ENCODE peak calls at places on chromosomes 16 and 17, in nine cellular contexts. T, P, U, Z, L, E, B, C and G are unnamed samples.

GRCh38 chr16:3047387-3047720 is 993 bp downstream of the MMP25 start:
- DNase-seq in T (no peak), P (no peak), U (no peak), Z (no peak), L (no peak), E (no peak), B (no peak), C (no peak), G (no peak)

GRCh38 chr16:84881702-84882521 is 62.1 kb downstream of the CRISPLD2 start:
- DNase-seq in T (no peak), P (peak; percentile 10), U (no peak), Z (peak; percentile 34), L (no peak), E (peak; percentile 57), B (no peak), C (no peak), G (no peak)

GRCh38 chr17:7837375-7838290 is 3.6 kb downstream of the KDM6B start:
- DNase-seq in T (no peak), P (no peak), U (no peak), Z (no peak), L (no peak), E (peak; percentile 56), B (no peak), C (no peak), G (no peak)

GRCh38 chr16:7914738-7915137 is 582.1 kb downstream of the RBFOX1 start:
- DNase-seq in T (no peak), P (no peak), U (no peak), Z (no peak), L (no peak), E (peak; percentile 9), B (no peak), C (no peak), G (no peak)

GRCh38 chr16:57475711-57476339 is 10.5 kb downstream of the DOK4 start:
- DNase-seq in T (no peak), P (peak; percentile 31), U (peak; percentile 81), Z (peak; percentile 91), L (no peak), E (peak; percentile 78), B (no peak), C (peak; percentile 15), G (no peak)

GRCh38 chr16:66580605-66581209 is 1.4 kb downstream of the CMTM2 start:
- DNase-seq in T (no peak), P (no peak), U (no peak), Z (no peak), L (no peak), E (no peak), B (no peak), C (peak; percentile 65), G (peak; percentile 22)

GRCh38 chr17:78899361-78900260 is 3.4 kb downstream of the CEP295NL start:
- DNase-seq in T (no peak), P (peak; percentile 31), U (no peak), Z (peak; percentile 76), L (peak; percentile 91), E (peak; percentile 39), B (no peak), C (no peak), G (no peak)

GRCh38 chr17:55177159-55177913 is 87.4 kb upstream of the HLF start:
- DNase-seq in T (no peak), P (peak; percentile 16), U (no peak), Z (no peak), L (no peak), E (no peak), B (no peak), C (peak; percentile 41), G (no peak)

GRCh38 chr17:1573932-1574696 is 11.5 kb upstream of the PITPNA start:
- DNase-seq in T (peak; percentile 90), P (peak; percentile 94), U (peak; percentile 92), Z (peak; percentile 87), L (peak; percentile 91), E (peak; percentile 94), B (no peak), C (peak; percentile 78), G (no peak)

GRCh38 chr16:2468142-2468724 is 2.9 kb upstream of the NTN3 start:
- DNase-seq in T (no peak), P (peak; percentile 40), U (no peak), Z (peak; percentile 87), L (no peak), E (peak; percentile 48), B (no peak), C (peak; percentile 31), G (no peak)

GRCh38 chr16:86821933-86822332 is 243.6 kb downstream of the FOXL1 start:
- DNase-seq in T (no peak), P (no peak), U (no peak), Z (no peak), L (no peak), E (no peak), B (no peak), C (peak; percentile 65), G (no peak)

GRCh38 chr17:4162775-4163498 is 19.9 kb downstream of the CYB5D2 start:
- DNase-seq in T (no peak), P (no peak), U (no peak), Z (no peak), L (no peak), E (no peak), B (no peak), C (no peak), G (no peak)

GRCh38 chr17:37717627-37718382 is 27.1 kb downstream of the HNF1B start:
- DNase-seq in T (no peak), P (no peak), U (no peak), Z (no peak), L (no peak), E (no peak), B (no peak), C (no peak), G (no peak)

GRCh38 chr17:32277284-32277683 is 11.7 kb downstream of the RHBDL3 start:
- DNase-seq in T (no peak), P (no peak), U (no peak), Z (no peak), L (no peak), E (peak; percentile 71), B (no peak), C (no peak), G (peak; percentile 38)

GRCh38 chr17:70190959-70191805 is 21.9 kb downstream of the KCNJ2 start:
- DNase-seq in T (no peak), P (peak; percentile 58), U (no peak), Z (no peak), L (no peak), E (no peak), B (no peak), C (peak; percentile 19), G (peak; percentile 87)

GRCh38 chr16:76653390-76654026 is 376.3 kb downstream of the CNTNAP4 start:
- DNase-seq in T (no peak), P (peak; percentile 13), U (no peak), Z (peak; percentile 59), L (no peak), E (peak; percentile 85), B (no peak), C (peak; percentile 68), G (peak; percentile 45)
- TF ChIP-seq CTCF in T (peak; percentile 63), P (peak; percentile 58), U (no peak), Z (peak; percentile 89), L (no peak), E (peak; percentile 84), B (no peak), C (peak; percentile 75), G (peak; percentile 87)

DNA sequence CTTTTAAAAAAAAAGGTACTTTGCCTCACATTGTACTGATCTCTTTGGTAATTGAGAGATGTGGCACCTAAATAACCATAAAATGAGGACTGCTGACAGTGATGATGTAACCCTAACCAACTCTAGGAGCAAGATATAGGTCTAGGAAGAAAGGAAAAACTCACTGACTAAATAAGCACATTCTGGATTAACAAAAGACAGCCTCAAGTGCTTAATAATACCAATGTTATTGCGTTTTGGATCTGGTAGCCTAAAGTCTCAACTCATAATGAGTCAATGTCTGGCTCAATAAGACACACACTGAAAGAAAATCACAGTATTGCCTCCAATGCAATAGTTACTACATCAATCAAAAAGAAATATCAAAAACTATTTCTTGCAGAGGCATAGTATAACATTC is 3.0 kb downstream of the ERN1 start:
- DNase-seq in T (no peak), P (no peak), U (no peak), Z (no peak), L (no peak), E (no peak), B (no peak), C (peak; percentile 46), G (no peak)
- H3K4me3 ChIP-seq in T (no peak overlapping the region), P (no peak overlapping the region), U (no peak overlapping the region), Z (no peak overlapping the region), L (no peak overlapping the region), E (no peak overlapping the region), B (no peak overlapping the region), C (no peak overlapping the region), G (no peak overlapping the region)

GRCh38 chr16:48913384-48913783 is 303.4 kb upstream of the N4BP1 start:
- DNase-seq in T (no peak), P (no peak), U (no peak), Z (no peak), L (no peak), E (no peak), B (no peak), C (no peak), G (no peak)

GRCh38 chr16:48910214-48910613 is 300.2 kb upstream of the N4BP1 start:
- DNase-seq in T (no peak), P (no peak), U (no peak), Z (no peak), L (no peak), E (no peak), B (no peak), C (no peak), G (no peak)

GRCh38 chr16:48914070-48914469 is 304.1 kb upstream of the N4BP1 start:
- DNase-seq in T (no peak), P (no peak), U (no peak), Z (no peak), L (no peak), E (no peak), B (no peak), C (no peak), G (no peak)

GRCh38 chr16:48912360-48912759 is 302.4 kb upstream of the N4BP1 start:
- DNase-seq in T (no peak), P (no peak), U (no peak), Z (no peak), L (no peak), E (no peak), B (no peak), C (peak; percentile 16), G (no peak)

GRCh38 chr16:48911700-48912099 is 301.7 kb upstream of the N4BP1 start:
- DNase-seq in T (no peak), P (no peak), U (no peak), Z (no peak), L (no peak), E (no peak), B (no peak), C (peak; percentile 26), G (no peak)
- TF ChIP-seq CTCF in T (no peak), P (no peak), U (no peak), Z (no peak), L (no peak), E (no peak), B (no peak), C (peak; percentile 43), G (peak; percentile 16)

DNA sequence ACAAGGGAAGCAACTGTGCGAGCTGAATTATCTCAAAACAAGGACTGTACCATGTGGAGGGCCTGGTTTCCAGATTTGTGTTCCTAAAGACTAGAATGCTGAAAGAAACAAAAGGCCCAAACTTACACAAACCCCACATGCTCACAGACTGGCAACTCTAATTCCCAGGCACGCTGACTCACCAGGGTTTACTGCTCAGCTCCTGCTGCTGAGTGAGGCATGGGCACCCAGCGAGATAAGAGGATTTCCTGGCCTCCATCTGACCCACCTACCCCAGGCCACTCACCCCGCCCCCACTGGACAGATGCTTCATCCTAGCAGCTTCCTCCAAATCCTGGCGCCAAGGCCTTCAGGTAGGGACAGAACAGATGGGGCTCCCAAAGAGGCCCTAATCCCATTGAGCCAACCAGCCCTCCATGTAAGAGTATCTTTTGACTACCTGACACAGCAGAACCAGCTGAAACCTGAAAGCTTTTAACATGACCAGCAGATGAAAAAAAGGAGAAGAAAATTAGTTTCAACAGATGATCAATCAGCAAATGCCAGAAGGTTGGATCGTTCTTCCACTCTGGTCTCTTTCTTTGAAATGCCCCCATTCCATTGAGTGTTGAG is 33.9 kb downstream of the DCUN1D3 start:
- DNase-seq in T (peak; percentile 80), P (peak; percentile 39), U (no peak), Z (peak; percentile 82), L (peak; percentile 82), E (peak; percentile 80), B (no peak), C (peak; percentile 70), G (no peak)
- H3K4me3 ChIP-seq in T (no peak overlapping the region), P (no peak overlapping the region), U (no peak overlapping the region), Z (no peak overlapping the region), L (no peak overlapping the region), E (no peak overlapping the region), B (no peak overlapping the region), C (no peak overlapping the region), G (no peak overlapping the region)